ENCODE peak calls at places on chromosomes 11 and 22, in five cellular contexts. D, O, Z, G and A are unnamed samples.

GRCh38 chr22:33386270-33386669 is 328.1 kb upstream of the SYN3 start:
- DNase-seq in O (no peak), D (no peak), Z (no peak), G (no peak), A (no peak)

GRCh38 chr11:71245601-71246391 is 6.6 kb downstream of the SHANK2 start:
- DNase-seq in O (no peak), Z (no peak), D (no peak), G (no peak), A (no peak)

GRCh38 chr11:32154275-32154674 is 63.4 kb downstream of the RCN1 start:
- DNase-seq in G (no peak), Z (no peak), D (no peak), O (peak), A (no peak)

GRCh38 chr11:33027846-33028536 is 11.4 kb upstream of the TCP11L1 start:
- DNase-seq in G (no peak), Z (no peak), O (no peak), D (no peak), A (no peak)

GRCh38 chr11:94845622-94846021 is 77.5 kb downstream of the AMOTL1 start:
- DNase-seq in D (no peak), O (no peak), Z (no peak), G (no peak), A (no peak)

GRCh38 chr11:11117730-11118129 is 235.3 kb downstream of the CSNK2A3 start:
- DNase-seq in O (no peak), Z (no peak), D (no peak), G (no peak), A (no peak)

GRCh38 chr11:91967018-91967715 is 257.5 kb upstream of the FAT3 start:
- DNase-seq in O (no peak), G (no peak), Z (no peak), D (no peak), A (no peak)

GRCh38 chr11:68401856-68402255 is 58.7 kb upstream of the PPP6R3 start:
- DNase-seq in D (no peak), Z (no peak), G (no peak), O (no peak), A (no peak)

DNA sequence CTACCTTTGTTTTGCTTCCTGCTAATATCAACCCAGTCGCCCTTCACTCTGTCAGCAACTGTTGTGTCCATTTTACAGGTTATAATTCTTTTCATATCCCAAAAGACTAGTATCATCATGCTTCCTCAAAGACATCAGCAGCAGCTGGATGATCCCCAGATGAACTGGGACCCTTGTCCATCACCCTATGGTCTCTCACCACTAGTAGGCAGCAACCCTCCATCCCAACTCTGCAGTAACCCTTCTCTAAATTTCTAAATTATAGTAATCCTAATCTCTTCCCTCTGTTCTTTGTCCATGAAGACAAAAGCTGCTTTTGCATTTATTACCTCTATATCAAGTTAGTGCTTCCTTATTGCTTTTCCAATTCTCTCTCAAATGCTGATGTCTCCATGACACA is 1025.8 kb downstream of the FAM181B start:
- DNase-seq in D (no peak), G (no peak), O (no peak), Z (no peak), A (no peak)
- TF ChIP-seq CTCF in D (no peak), G (no peak), O (peak), Z (no peak), A (no peak)

GRCh38 chr11:105579111-105579510 is 30.8 kb upstream of the GRIA4 start:
- DNase-seq in Z (no peak), O (no peak), D (no peak), G (no peak), A (no peak)

GRCh38 chr11:105573091-105573490 is 36.8 kb upstream of the GRIA4 start:
- DNase-seq in Z (no peak), O (no peak), G (no peak), D (no peak), A (no peak)

GRCh38 chr11:105582497-105582896 is 27.4 kb upstream of the GRIA4 start:
- DNase-seq in Z (no peak), G (no peak), O (peak), D (no peak), A (no peak)

GRCh38 chr11:105577645-105578044 is 32.2 kb upstream of the GRIA4 start:
- DNase-seq in G (no peak), D (no peak), O (no peak), Z (no peak), A (no peak)
- TF ChIP-seq CTCF in G (no peak), D (no peak), O (no peak), Z (no peak), A (no peak)

DNA sequence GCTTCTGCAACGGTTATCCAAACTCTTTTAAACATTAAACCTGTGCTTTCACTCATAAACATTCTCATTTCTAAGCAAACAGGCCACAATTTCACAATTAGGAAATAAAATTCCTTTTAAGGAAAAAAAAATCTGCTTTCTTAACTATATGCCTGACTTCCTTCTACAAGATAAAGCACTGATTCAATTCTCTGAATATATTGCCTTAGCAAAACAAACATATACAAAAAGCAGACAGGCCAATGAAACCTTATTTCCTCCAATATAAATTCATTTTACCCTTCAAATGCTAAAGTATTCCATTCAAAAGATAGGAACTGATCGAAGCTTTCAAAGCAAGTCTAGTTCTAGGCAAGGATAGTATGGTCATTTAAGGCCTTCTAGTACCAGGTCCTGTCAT is 76.7 kb downstream of the PHF21A start:
- DNase-seq in G (no peak), Z (no peak), O (no peak), D (no peak), A (no peak)
- TF ChIP-seq CTCF in G (no peak), Z (no peak), O (no peak), D (no peak), A (no peak)

GRCh38 chr11:59283311-59283710 is 70.6 kb upstream of the MPEG1 start:
- DNase-seq in O (no peak), D (no peak), Z (no peak), G (no peak), A (no peak)

GRCh38 chr11:59285716-59286260 is 72.9 kb upstream of the OR5AN1 start:
- DNase-seq in Z (no peak), D (no peak), G (no peak), O (no peak), A (no peak)

GRCh38 chr11:59283825-59284772 is 71.4 kb upstream of the MPEG1 start:
- DNase-seq in G (no peak), Z (no peak), D (no peak), O (peak), A (no peak)

GRCh38 chr11:59281177-59281576 is 68.5 kb upstream of the MPEG1 start:
- DNase-seq in Z (no peak), D (no peak), G (no peak), O (no peak), A (no peak)

DNA sequence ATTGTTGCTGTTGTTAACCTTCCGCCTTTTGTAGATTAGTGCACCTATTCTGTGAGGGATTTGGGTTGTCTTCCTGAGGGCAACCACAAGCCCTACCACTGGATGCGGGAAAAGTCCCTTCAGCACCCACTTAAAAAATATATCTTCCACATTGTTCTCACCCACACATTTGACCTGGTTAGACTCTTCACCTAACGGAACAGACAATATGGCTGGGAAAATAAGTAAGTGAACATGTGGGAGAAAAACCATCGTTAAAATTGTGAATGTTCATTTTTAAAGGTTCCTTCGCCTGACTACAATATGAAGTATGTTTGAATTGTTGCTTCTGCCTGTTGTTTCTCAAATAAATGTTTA is 72.0 kb upstream of the MPEG1 start:
- DNase-seq in O (no peak), D (no peak), Z (no peak), G (no peak), A (no peak)
- TF ChIP-seq CTCF in O (no peak), D (no peak), Z (no peak), G (no peak), A (no peak)

GRCh38 chr22:21796231-21796630 is 60.6 kb upstream of the YPEL1 start:
- DNase-seq in G (no peak), D (no peak), O (no peak), Z (no peak), A (no peak)

GRCh38 chr22:21796863-21797262 is 61.3 kb upstream of the YPEL1 start:
- DNase-seq in G (no peak), O (no peak), Z (no peak), D (no peak), A (no peak)

GRCh38 chr22:21790359-21790758 is 54.8 kb upstream of the YPEL1 start:
- DNase-seq in Z (no peak), O (no peak), D (no peak), G (no peak), A (no peak)

GRCh38 chr22:21797444-21798221 is 62.0 kb upstream of the YPEL1 start:
- DNase-seq in D (no peak), G (no peak), O (no peak), Z (no peak), A (no peak)

DNA sequence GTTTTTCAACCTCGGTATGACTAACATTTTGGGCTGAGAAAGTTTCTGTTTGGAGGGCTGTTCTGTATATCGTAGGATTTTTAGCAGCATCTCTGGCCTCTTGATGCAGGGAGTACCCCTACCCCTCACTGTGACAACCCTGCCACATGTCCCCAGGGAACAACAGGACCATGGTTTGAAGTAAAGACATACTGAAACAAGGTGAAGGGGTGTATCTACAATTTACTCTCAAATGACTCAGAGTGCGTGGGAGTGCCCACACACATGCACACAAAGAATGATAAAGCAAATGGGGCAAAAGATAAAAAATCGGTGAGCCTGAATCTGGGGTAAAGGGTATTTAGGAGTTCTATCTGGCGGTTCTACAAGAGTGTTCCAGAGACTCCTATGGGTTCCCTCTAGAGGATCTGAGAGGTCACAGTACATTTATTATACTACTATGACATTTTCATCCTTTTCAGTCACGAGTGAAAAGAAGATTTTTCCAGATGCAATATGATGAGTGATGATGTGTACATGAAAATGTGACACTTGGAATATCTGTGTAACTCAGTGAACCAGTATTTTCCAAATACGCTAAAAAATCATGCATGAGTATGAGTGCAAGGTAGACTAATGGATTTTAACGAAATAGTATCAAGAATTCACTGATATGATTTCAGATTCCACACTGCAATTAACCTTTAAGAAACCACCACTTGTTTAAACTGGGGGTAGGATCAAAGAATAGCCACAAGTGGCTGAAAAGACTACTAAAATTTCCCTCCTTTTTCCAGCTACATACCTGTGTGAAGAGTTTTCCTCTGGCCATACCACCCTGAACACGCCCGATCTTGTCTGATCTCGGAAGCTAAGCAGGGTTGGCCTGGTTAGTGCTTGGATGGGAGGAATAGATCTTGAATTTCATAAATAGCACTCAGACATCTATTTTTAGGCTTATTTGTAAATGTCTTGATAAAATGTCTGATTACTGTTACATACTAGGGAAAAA is 56.3 kb upstream of the YPEL1 start:
- DNase-seq in D (no peak), Z (no peak), G (no peak), O (no peak), A (no peak)
- TF ChIP-seq CTCF in D (no peak), Z (no peak), G (no peak), O (no peak), A (no peak)